ENCODE peak calls at places on chromosomes 1 and 21, in four cellular contexts. One of them, this sample, is unnamed.

GRCh38 chr1:50416553-50417453 is 6.4 kb downstream of the DMRTA2 start:
- DNase-seq in K562: peak; percentile 12
- DNase-seq in HepG2: no peak
- DNase-seq in A549: no peak
- DNase-seq in this sample: peak; percentile 81

GRCh38 chr1:92419642-92420041 is 67.1 kb downstream of the GFI1 start:
- DNase-seq in A549: no peak
- DNase-seq in K562: no peak
- DNase-seq in HepG2: no peak
- DNase-seq in this sample: no peak

GRCh38 chr1:20233866-20234265 is 47.5 kb upstream of the PLA2G2C start:
- DNase-seq in HepG2: no peak
- DNase-seq in K562: no peak
- DNase-seq in A549: no peak
- DNase-seq in this sample: no peak

GRCh38 chr1:209899948-209900347 is 38.1 kb upstream of the SYT14 start:
- DNase-seq in HepG2: peak; percentile 20
- DNase-seq in A549: no peak
- DNase-seq in K562: peak; percentile 55
- DNase-seq in this sample: peak; percentile 82

GRCh38 chr1:184270556-184270955 is 116.3 kb upstream of the C1orf21 start:
- DNase-seq in HepG2: no peak
- DNase-seq in K562: no peak
- DNase-seq in A549: no peak
- DNase-seq in this sample: peak; percentile 46

GRCh38 chr1:96388421-96389310 is 332.9 kb upstream of the PTBP2 start:
- DNase-seq in HepG2: no peak
- DNase-seq in A549: no peak
- DNase-seq in K562: no peak
- DNase-seq in this sample: no peak

GRCh38 chr21:18553786-18554185 is 150.2 kb upstream of the TMPRSS15 start:
- DNase-seq in HepG2: no peak
- DNase-seq in K562: no peak
- DNase-seq in A549: no peak
- DNase-seq in this sample: no peak

GRCh38 chr1:234320549-234320948 is 52.7 kb upstream of the COA6 start:
- DNase-seq in HepG2: peak; percentile 13
- DNase-seq in A549: no peak
- DNase-seq in K562: no peak
- DNase-seq in this sample: no peak

GRCh38 chr1:198123146-198123545 is 33.7 kb upstream of the NEK7 start:
- DNase-seq in HepG2: no peak
- DNase-seq in K562: no peak
- DNase-seq in A549: no peak
- DNase-seq in this sample: no peak

GRCh38 chr1:192516776-192517297 is 58.7 kb upstream of the RGS1 start:
- DNase-seq in HepG2: no peak
- DNase-seq in K562: no peak
- DNase-seq in A549: no peak
- DNase-seq in this sample: no peak

GRCh38 chr1:12464627-12465056 is 153.4 kb downstream of the DHRS3 start:
- DNase-seq in HepG2: no peak
- DNase-seq in A549: no peak
- DNase-seq in K562: no peak
- DNase-seq in this sample: no peak

GRCh38 chr21:14753466-14754258 is 207.5 kb upstream of the SAMSN1 start:
- DNase-seq in K562: peak; percentile 88
- DNase-seq in HepG2: no peak
- DNase-seq in A549: no peak
- DNase-seq in this sample: no peak

GRCh38 chr1:8239306-8240023 is 78.4 kb upstream of the SLC45A1 start:
- DNase-seq in K562: no peak
- DNase-seq in HepG2: peak; percentile 94
- DNase-seq in A549: no peak
- DNase-seq in this sample: peak; percentile 58

GRCh38 chr1:169858467-169858866 is 35.2 kb downstream of the SCYL3 start:
- DNase-seq in A549: no peak
- DNase-seq in K562: no peak
- DNase-seq in HepG2: no peak
- DNase-seq in this sample: no peak

GRCh38 chr21:38753114-38754100 is 52.3 kb upstream of the ETS2 start:
- DNase-seq in K562: no peak
- DNase-seq in HepG2: no peak
- DNase-seq in A549: no peak
- DNase-seq in this sample: no peak

GRCh38 chr1:229271448-229272120 is 673 bp downstream of the RAB4A start:
- DNase-seq in HepG2: peak; percentile 28
- DNase-seq in K562: peak; percentile 57
- DNase-seq in A549: no peak
- DNase-seq in this sample: no peak

DNA sequence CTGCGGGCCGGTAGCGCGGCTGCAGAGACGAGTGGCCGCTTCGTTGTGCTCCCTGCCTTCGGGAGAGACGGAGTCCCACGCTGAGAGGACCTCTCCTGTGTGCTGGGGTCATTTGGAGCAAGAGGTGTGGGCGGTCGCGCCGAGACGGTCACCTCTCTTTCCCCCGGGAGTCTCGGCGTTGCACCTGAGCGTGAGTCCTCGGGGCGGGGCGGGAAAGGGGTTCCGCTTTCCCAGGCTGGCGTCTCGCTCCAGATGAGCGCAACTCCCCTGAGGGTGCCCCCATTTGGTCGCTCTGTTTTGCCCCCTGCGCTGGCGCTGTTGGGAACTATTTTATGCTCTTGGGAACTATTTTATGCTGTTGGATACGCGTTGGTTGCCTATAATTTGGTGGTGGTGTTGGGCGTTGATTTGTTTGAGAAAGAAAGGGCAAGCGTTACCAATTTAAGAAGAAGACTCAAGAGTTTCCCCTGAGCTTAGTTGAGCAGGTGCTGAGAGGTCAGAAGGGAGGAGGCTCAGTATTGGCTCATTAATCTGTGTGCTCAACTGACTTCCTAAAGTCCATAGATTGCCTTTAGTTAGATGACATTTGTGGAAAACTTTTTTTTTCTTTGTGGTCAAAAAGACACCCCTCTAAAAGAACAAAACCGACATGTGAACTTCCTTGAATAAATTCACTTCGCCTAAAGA is 683 bp downstream of the LRRC8B start:
- DNase-seq in K562: peak; percentile 54
- DNase-seq in HepG2: peak; percentile 17
- DNase-seq in A549: peak; percentile 41
- DNase-seq in this sample: peak; percentile 69
- TF ChIP-seq HMGXB4 in K562: no peak
- TF ChIP-seq HMGXB4 in HepG2: no peak
- TF ChIP-seq HMGXB4 in A549: no peak
- TF ChIP-seq HMGXB4 in this sample: no peak

GRCh38 chr1:46434358-46434757 is 40.2 kb downstream of the FAAH start:
- DNase-seq in HepG2: no peak
- DNase-seq in A549: no peak
- DNase-seq in K562: no peak
- DNase-seq in this sample: no peak

GRCh38 chr1:46429436-46429835 is 35.3 kb downstream of the FAAH start:
- DNase-seq in A549: no peak
- DNase-seq in HepG2: no peak
- DNase-seq in K562: no peak
- DNase-seq in this sample: no peak

GRCh38 chr1:46427541-46427940 is 33.4 kb downstream of the FAAH start:
- DNase-seq in HepG2: no peak
- DNase-seq in A549: no peak
- DNase-seq in K562: no peak
- DNase-seq in this sample: no peak

GRCh38 chr1:46432781-46433327 is 38.7 kb downstream of the FAAH start:
- DNase-seq in A549: no peak
- DNase-seq in HepG2: no peak
- DNase-seq in K562: no peak
- DNase-seq in this sample: no peak

GRCh38 chr1:46431695-46432094 is 37.6 kb downstream of the FAAH start:
- DNase-seq in A549: no peak
- DNase-seq in K562: no peak
- DNase-seq in HepG2: no peak
- DNase-seq in this sample: no peak
- TF ChIP-seq CTCF in A549: no peak
- TF ChIP-seq CTCF in K562: peak; percentile 15
- TF ChIP-seq CTCF in HepG2: no peak
- TF ChIP-seq CTCF in this sample: no peak

DNA sequence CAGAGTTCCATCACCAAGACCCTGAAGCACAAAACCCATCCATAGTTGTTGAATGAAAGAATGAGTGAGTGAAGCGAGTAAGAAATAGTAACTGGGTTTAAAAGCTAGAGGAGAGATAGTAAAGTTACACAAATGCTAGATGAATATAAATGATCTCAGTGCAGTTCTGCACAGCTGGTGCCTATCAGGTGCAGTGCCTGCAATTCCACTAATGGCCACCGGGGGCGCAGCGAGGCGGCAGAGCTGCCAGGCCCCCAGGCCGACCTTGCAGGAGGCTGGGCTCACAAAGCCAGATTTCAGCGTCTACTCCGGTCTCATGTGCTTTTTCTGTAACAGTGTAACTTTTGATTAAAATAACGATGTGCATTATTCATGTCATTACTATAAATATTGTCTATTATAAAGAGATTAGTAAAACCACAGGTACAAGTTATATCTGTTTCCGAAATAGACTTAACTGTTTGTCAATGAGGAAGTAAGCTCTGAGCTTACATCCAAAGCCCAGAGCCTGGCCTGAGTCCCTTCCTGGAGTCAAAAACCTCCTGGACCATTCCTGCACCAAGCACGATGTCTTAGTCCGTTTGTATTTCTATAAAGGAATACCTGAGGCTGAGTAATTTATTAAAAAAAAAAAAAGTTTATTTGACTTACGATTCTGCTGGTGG is 477.6 kb downstream of the NPHP4 start:
- DNase-seq in K562: peak; percentile 86
- DNase-seq in A549: peak; percentile 67
- DNase-seq in HepG2: peak; percentile 21
- DNase-seq in this sample: peak; percentile 78
- TF ChIP-seq HMGXB4 in K562: no peak
- TF ChIP-seq HMGXB4 in A549: no peak
- TF ChIP-seq HMGXB4 in HepG2: no peak
- TF ChIP-seq HMGXB4 in this sample: no peak

DNA sequence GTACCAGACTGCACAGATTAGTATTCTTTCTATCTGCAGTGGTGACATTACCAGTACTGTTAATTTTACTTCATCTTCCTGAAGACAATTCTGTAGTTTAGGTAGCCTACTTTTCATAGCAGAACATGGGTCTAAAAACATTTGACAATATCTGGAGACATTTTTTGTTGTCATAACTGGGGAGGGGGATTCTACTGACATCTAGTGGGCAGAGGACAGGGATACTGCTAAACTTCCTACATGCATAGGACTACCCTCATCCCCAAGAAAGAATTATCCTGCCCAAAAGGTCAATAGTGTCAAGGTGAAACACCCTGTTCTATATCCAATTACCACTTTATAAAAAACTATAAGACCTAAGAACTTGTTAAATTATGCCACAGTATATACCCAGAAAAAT is 3.4 kb upstream of the ARHGAP29 start:
- DNase-seq in HepG2: peak; percentile 65
- DNase-seq in K562: no peak
- DNase-seq in A549: no peak
- DNase-seq in this sample: no peak
- TF ChIP-seq CTCF in HepG2: peak; percentile 79
- TF ChIP-seq CTCF in K562: peak; percentile 42
- TF ChIP-seq CTCF in A549: peak; percentile 39
- TF ChIP-seq CTCF in this sample: no peak

DNA sequence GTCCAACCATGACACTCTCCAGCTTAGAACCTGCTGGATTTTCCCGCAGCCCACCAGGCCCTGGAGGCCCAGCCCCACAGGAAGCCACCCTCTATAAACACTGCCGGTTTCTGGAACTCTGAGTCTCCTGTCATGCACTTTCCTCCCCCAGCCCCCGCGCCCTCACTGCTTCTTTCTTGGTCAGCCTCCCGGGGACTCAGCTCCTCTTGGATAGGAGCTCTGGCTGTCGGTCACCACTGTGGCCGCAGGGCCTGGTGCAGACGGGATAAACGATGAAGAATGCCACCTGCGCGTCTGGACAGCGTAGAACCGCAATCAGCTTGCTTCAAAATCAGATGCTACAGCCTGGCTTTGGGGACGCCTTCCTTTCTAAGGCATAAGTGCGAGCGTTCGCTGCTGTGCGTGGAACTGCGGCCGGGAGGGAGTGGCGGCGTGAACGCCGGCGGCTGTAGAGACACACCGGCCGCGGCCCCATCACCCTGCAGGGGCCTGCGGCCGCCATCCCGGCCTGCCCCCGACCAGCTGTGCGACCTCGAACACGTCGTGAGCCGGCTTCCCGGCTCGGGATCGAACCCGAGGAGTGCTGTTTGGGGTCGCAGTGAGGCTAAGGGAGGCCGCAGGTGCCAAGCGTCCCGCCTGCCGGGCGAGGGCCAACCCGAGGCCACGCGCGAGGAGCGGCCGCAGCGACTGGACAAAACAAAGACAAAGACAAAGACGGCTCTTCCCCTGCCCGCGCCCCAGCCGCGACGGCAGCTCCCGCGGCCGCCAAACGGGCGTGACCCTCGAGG is 728 bp downstream of the PTTG1IP start:
- DNase-seq in A549: no peak
- DNase-seq in HepG2: no peak
- DNase-seq in K562: peak; percentile 51
- DNase-seq in this sample: no peak
- TF ChIP-seq HMGXB4 in A549: no peak
- TF ChIP-seq HMGXB4 in HepG2: no peak
- TF ChIP-seq HMGXB4 in K562: no peak
- TF ChIP-seq HMGXB4 in this sample: peak; percentile 44

This sample was measured in WTC11.